ENCODE peak calls at places on chromosomes 6 and 20, in eight cellular contexts. K is gastrocnemius medialis, P is left ventricle myocardium inferior, D is right lobe of liver, F is A549, T is neural crest cell, R is astrocyte of the spinal cord, Y is IMR-90. L is an unnamed sample.

GRCh38 chr6:27141472-27142015 is 106.0 kb upstream of the PRSS16 start:
- DNase-seq in K (no peak), P (no peak), D (no peak), F (no peak), T (no peak), R (no peak), Y (no peak), L (no peak)

GRCh38 chr6:144797881-144798589 is 512.9 kb downstream of the UTRN start:
- DNase-seq in K (no peak), P (no peak), D (no peak), F (peak), T (no peak), R (peak), Y (peak), L (peak)

GRCh38 chr6:133242761-133243590 is 1.8 kb downstream of the EYA4 start:
- DNase-seq in K (peak), P (peak), D (no peak), F (peak), T (peak), R (peak), Y (peak), L (no peak)

GRCh38 chr6:105874835-105875626 is 211.1 kb upstream of the PRDM1 start:
- DNase-seq in K (no peak), P (no peak), D (no peak), F (no peak), T (no peak), R (no peak), Y (no peak), L (no peak)

GRCh38 chr6:148435386-148435785 is 92.7 kb downstream of the SASH1 start:
- DNase-seq in K (no peak), P (no peak), D (no peak), F (no peak), T (no peak), R (no peak), Y (peak), L (peak)

GRCh38 chr6:28648035-28648877 is 122.6 kb downstream of the GPX5 start:
- DNase-seq in K (no peak), P (no peak), D (no peak), F (peak), T (peak), R (peak), Y (peak), L (peak)

GRCh38 chr6:118668761-118669411 is 17.5 kb upstream of the CEP85L start:
- DNase-seq in K (peak), P (no peak), D (no peak), F (no peak), T (no peak), R (peak), Y (peak), L (peak)

GRCh38 chr6:27839303-27840081 is 72.7 kb downstream of the OR2B2 start:
- DNase-seq in K (no peak), P (no peak), D (peak), F (peak), T (no peak), R (peak), Y (peak), L (peak)

GRCh38 chr6:44177691-44178423 is 19.2 kb downstream of the CAPN11 start:
- DNase-seq in K (no peak), P (peak), D (peak), F (peak), T (no peak), R (peak), Y (peak), L (peak)

GRCh38 chr6:118968416-118968815 is 33.5 kb upstream of the MCM9 start:
- DNase-seq in K (no peak), P (no peak), D (no peak), F (peak), T (no peak), R (peak), Y (peak), L (peak)

GRCh38 chr6:12119085-12119588 is 107.0 kb downstream of the HIVEP1 start:
- DNase-seq in K (no peak), P (no peak), D (no peak), F (peak), T (no peak), R (no peak), Y (no peak), L (no peak)

GRCh38 chr6:133891814-133892443 is 3.0 kb downstream of the TCF21 start:
- DNase-seq in K (no peak), P (no peak), D (no peak), F (no peak), T (no peak), R (peak), Y (no peak), L (no peak)

GRCh38 chr20:46770330-46771194 is 61.1 kb downstream of the SLC2A10 start:
- DNase-seq in K (no peak), P (no peak), D (no peak), F (no peak), T (no peak), R (peak), Y (peak), L (no peak)

GRCh38 chr20:9300080-9300479 is 214.3 kb upstream of the LAMP5 start:
- DNase-seq in K (no peak), P (no peak), D (no peak), F (no peak), T (no peak), R (no peak), Y (no peak), L (no peak)

GRCh38 chr6:39021041-39021440 is 27.5 kb upstream of the GLP1R start:
- DNase-seq in K (no peak), P (no peak), D (no peak), F (no peak), T (no peak), R (no peak), Y (no peak), L (no peak)

GRCh38 chr6:161486326-161486725 is 212.5 kb upstream of the AGPAT4 start:
- DNase-seq in K (peak), P (no peak), D (no peak), F (peak), T (no peak), R (peak), Y (peak), L (no peak)

GRCh38 chr6:111857674-111858337 is 15.4 kb downstream of the FYN start:
- DNase-seq in K (no peak), P (no peak), D (no peak), F (no peak), T (no peak), R (no peak), Y (no peak), L (no peak)

GRCh38 chr6:169964440-169965212 is 213.2 kb downstream of the ERMARD start:
- DNase-seq in K (no peak), P (no peak), D (no peak), F (no peak), T (no peak), R (no peak), Y (no peak), L (no peak)

GRCh38 chr6:64270083-64270482 is 634.5 kb downstream of the PHF3 start:
- DNase-seq in K (no peak), P (no peak), D (no peak), F (no peak), T (no peak), R (no peak), Y (peak), L (no peak)

GRCh38 chr6:24357336-24358218 is at the start of gene DCDC2:
- DNase-seq in K (peak), P (no peak), D (peak), F (peak), T (no peak), R (no peak), Y (no peak), L (no peak)

GRCh38 chr6:87100216-87100615 is 5.3 kb upstream of the CGA start:
- DNase-seq in K (no peak), P (no peak), D (no peak), F (no peak), T (no peak), R (no peak), Y (peak), L (peak)

GRCh38 chr20:32965581-32966373 is 38.5 kb downstream of the SUN5 start:
- DNase-seq in K (no peak), P (no peak), D (no peak), F (no peak), T (peak), R (no peak), Y (no peak), L (no peak)

GRCh38 chr6:39907871-39908575 is 26.2 kb downstream of the MOCS1 start:
- DNase-seq in K (no peak), P (no peak), D (no peak), F (no peak), T (no peak), R (no peak), Y (no peak), L (no peak)

GRCh38 chr20:6604179-6604578 is 163.3 kb upstream of the BMP2 start:
- DNase-seq in K (no peak), P (no peak), D (no peak), F (no peak), T (no peak), R (no peak), Y (no peak), L (no peak)

GRCh38 chr6:10395171-10395945 is 19.5 kb downstream of the TFAP2A start:
- DNase-seq in K (no peak), P (no peak), D (no peak), F (no peak), T (no peak), R (no peak), Y (no peak), L (no peak)

GRCh38 chr6:36848658-36849441 is 9.6 kb upstream of the CPNE5 start:
- DNase-seq in K (no peak), P (peak), D (no peak), F (no peak), T (peak), R (no peak), Y (no peak), L (no peak)

GRCh38 chr6:6885521-6886088 is 222.2 kb upstream of the RREB1 start:
- DNase-seq in K (peak), P (peak), D (peak), F (no peak), T (no peak), R (no peak), Y (no peak), L (no peak)

GRCh38 chr6:112906737-112907136 is 559.6 kb downstream of the RFPL4B start:
- DNase-seq in K (no peak), P (peak), D (no peak), F (no peak), T (no peak), R (peak), Y (peak), L (peak)

GRCh38 chr6:148457843-148458159 is 115.2 kb downstream of the SASH1 start:
- DNase-seq in K (no peak), P (no peak), D (no peak), F (no peak), T (no peak), R (no peak), Y (no peak), L (no peak)

GRCh38 chr6:85472744-85473143 is 22.9 kb downstream of the NT5E start:
- DNase-seq in K (no peak), P (no peak), D (no peak), F (no peak), T (no peak), R (no peak), Y (peak), L (peak)

GRCh38 chr6:161031721-161032495 is 40.3 kb downstream of the MAP3K4 start:
- DNase-seq in K (no peak), P (no peak), D (no peak), F (no peak), T (no peak), R (peak), Y (peak), L (peak)

GRCh38 chr6:34834789-34835518 is 43.1 kb downstream of the BLTP3A start:
- DNase-seq in K (peak), P (no peak), D (no peak), F (peak), T (no peak), R (no peak), Y (peak), L (peak)

GRCh38 chr20:46001498-46001897 is 7.2 kb upstream of the MMP9 start:
- DNase-seq in K (no peak), P (no peak), D (no peak), F (no peak), T (no peak), R (no peak), Y (no peak), L (no peak)

GRCh38 chr6:36029464-36029863 is 1.9 kb downstream of the MAPK14 start:
- DNase-seq in K (no peak), P (no peak), D (no peak), F (peak), T (no peak), R (peak), Y (peak), L (peak)

GRCh38 chr20:57481281-57481711 is 43.6 kb downstream of the CTCFL start:
- DNase-seq in K (no peak), P (no peak), D (no peak), F (no peak), T (no peak), R (no peak), Y (no peak), L (no peak)

GRCh38 chr20:32365560-32365959 is 7.4 kb downstream of the ASXL1 start:
- DNase-seq in K (peak), P (no peak), D (no peak), F (no peak), T (no peak), R (no peak), Y (no peak), L (no peak)

GRCh38 chr20:3980260-3981131 is 34.9 kb downstream of the RNF24 start:
- DNase-seq in K (no peak), P (peak), D (no peak), F (peak), T (no peak), R (peak), Y (peak), L (peak)

GRCh38 chr6:15444881-15445280 is 199.0 kb downstream of the JARID2 start:
- DNase-seq in K (no peak), P (no peak), D (no peak), F (no peak), T (no peak), R (no peak), Y (no peak), L (no peak)

GRCh38 chr6:142702501-142703460 is 242.2 kb downstream of the HIVEP2 start:
- DNase-seq in K (peak), P (peak), D (peak), F (no peak), T (no peak), R (no peak), Y (no peak), L (no peak)

GRCh38 chr6:156762547-156762946 is 14.6 kb upstream of the ARID1B start:
- DNase-seq in K (no peak), P (no peak), D (no peak), F (no peak), T (no peak), R (no peak), Y (no peak), L (no peak)

GRCh38 chr6:136593748-136594490 is 43.7 kb upstream of the MAP7 start:
- DNase-seq in K (no peak), P (no peak), D (no peak), F (peak), T (no peak), R (peak), Y (peak), L (peak)

GRCh38 chr6:136594671-136595070 is 44.4 kb upstream of the MAP7 start:
- DNase-seq in K (no peak), P (no peak), D (no peak), F (no peak), T (no peak), R (no peak), Y (no peak), L (no peak)

GRCh38 chr6:136599324-136600011 is 49.2 kb upstream of the MAP7 start:
- DNase-seq in K (no peak), P (no peak), D (no peak), F (no peak), T (no peak), R (no peak), Y (peak), L (no peak)

GRCh38 chr6:136600818-136601217 is 50.6 kb upstream of the MAP7 start:
- DNase-seq in K (no peak), P (no peak), D (no peak), F (no peak), T (no peak), R (no peak), Y (peak), L (no peak)

DNA sequence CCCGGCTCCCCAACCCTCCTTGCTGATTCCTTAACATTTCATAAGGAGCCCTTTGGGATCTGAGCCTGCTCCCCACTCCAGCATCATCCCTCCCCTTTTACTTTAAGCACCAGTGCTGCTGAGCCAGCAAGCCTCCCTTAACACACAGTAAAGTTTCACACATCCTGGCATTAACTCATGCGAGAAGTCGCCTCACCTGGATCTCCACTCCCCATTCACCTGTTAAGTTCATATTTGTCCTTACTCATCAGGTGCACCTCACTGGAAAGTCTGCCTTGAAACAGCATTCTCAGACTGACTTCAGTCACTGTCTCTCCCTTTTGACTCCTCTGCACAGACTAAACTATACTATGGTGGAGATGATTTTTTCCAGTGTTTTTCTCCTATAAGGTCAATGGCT is 47.8 kb upstream of the MAP7 start:
- DNase-seq in K (no peak), P (no peak), D (no peak), F (no peak), T (no peak), R (no peak), Y (no peak), L (no peak)
- TF ChIP-seq CTCF in K (no peak), P (no peak), D (no peak), F (no peak), T (no peak), R (no peak), Y (no peak), L (no peak)

GRCh38 chr20:22106308-22106938 is 401.0 kb downstream of the PAX1 start:
- DNase-seq in K (no peak), P (no peak), D (no peak), F (peak), T (no peak), R (peak), Y (no peak), L (no peak)
- TF ChIP-seq CTCF in K (no peak), P (peak), D (peak), F (peak), T (peak), R (peak), Y (no peak), L (peak)

DNA sequence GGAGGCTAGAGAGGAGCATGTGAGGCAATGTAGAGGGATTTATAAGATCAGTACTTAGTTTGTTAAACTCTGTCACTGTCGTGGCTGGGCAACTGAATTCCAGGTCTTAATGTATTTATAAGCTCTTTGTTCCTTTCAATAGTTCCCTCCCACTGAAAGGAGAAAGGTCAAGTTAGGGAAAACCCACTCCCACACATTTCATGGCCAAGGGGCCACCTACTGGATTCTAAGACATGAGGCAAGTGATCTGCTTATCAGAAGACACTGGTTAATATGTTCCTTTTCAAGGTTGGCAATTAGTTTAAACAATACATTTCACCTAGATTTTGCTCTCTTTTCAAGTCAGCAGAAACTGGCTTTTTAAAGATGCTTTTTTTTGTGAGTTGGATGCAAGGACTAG is 5.4 kb upstream of the GSTA5 start:
- DNase-seq in K (no peak), P (no peak), D (no peak), F (no peak), T (no peak), R (no peak), Y (no peak), L (no peak)
- TF ChIP-seq CTCF in K (no peak), P (no peak), D (no peak), F (no peak), T (no peak), R (no peak), Y (no peak), L (no peak)

DNA sequence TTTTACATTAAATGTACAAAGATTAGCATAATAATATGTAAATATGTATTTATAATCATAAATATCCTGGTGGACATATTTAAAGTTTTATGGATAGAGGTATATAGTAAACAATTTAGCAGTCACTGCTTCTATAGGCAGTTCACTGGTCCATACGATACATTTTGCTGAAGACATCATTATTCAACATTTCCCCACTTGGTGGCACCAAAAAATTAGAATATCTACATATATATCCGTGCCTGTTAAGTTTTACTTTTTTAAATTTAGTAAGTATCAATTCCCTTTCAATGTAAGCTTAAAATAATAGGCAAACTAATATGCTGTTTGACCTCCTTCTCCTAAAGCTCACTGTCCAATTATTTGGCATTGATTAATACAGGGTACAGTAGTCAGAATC is 64.2 kb downstream of the LMBRD1 start:
- DNase-seq in K (no peak), P (no peak), D (no peak), F (no peak), T (no peak), R (peak), Y (no peak), L (no peak)
- TF ChIP-seq CTCF in K (no peak), P (peak), D (peak), F (no peak), T (peak), R (no peak), Y (peak), L (peak)

L was measured in HFFc6.